ENCODE peak calls at places on chromosomes 4 and X, in six cellular contexts. U is mesendoderm, S is H1, K is IMR-90, B is mesenchymal stem cell, T is neuronal stem cell. Z is an unnamed sample.

GRCh38 chrX:149372861-149373260 is 132.2 kb downstream of the IDS start:
- DNase-seq in U (no peak), S (no peak), K (no peak), B (no peak), T (no peak), Z (no peak)

GRCh38 chr4:68434836-68435235 is 12.4 kb upstream of the TMPRSS11E start:
- DNase-seq in U (peak), S (no peak), K (no peak), B (no peak), T (no peak), Z (no peak)

GRCh38 chrX:67543818-67544217 is at the start of gene AR:
- DNase-seq in U (peak), S (peak), K (peak), B (peak), T (peak), Z (peak)

GRCh38 chrX:3532571-3532970 is 180.9 kb downstream of the PRKX start:
- DNase-seq in U (peak), S (no peak), K (no peak), B (no peak), T (no peak), Z (no peak)

GRCh38 chr4:145887241-145887964 is 51.2 kb downstream of the ZNF827 start:
- DNase-seq in U (no peak), S (peak), K (peak), B (peak), T (no peak), Z (no peak)

GRCh38 chr4:121950680-121951569 is 935 bp downstream of the TRPC3 start:
- DNase-seq in U (peak), S (no peak), K (peak), B (peak), T (peak), Z (peak)

GRCh38 chrX:136738049-136738729 is 42.5 kb downstream of the ARHGEF6 start:
- DNase-seq in U (no peak), S (no peak), K (no peak), B (no peak), T (no peak), Z (no peak)

GRCh38 chr4:83651846-83652245 is 115.9 kb downstream of the GPAT3 start:
- DNase-seq in U (no peak), S (no peak), K (no peak), B (no peak), T (no peak), Z (no peak)

GRCh38 chrX:145825896-145826295 is 8.3 kb downstream of the SLITRK2 start:
- DNase-seq in U (no peak), S (no peak), K (no peak), B (no peak), T (no peak), Z (no peak)

GRCh38 chrX:124028177-124028576 is 66.7 kb downstream of the STAG2 start:
- DNase-seq in U (no peak), S (no peak), K (peak), B (no peak), T (no peak), Z (no peak)

GRCh38 chr4:37767546-37767945 is 58.9 kb upstream of the PGM2 start:
- DNase-seq in U (no peak), S (no peak), K (peak), B (no peak), T (no peak), Z (no peak)

GRCh38 chrX:18701621-18702361 is 5.7 kb upstream of the PPEF1 start:
- DNase-seq in U (no peak), S (no peak), K (peak), B (peak), T (no peak), Z (no peak)

GRCh38 chrX:18696653-18697052 is 10.8 kb upstream of the PPEF1 start:
- DNase-seq in U (no peak), S (no peak), K (no peak), B (no peak), T (no peak), Z (no peak)

GRCh38 chrX:18707442-18708049 is at the start of gene PPEF1:
- DNase-seq in U (no peak), S (no peak), K (no peak), B (no peak), T (no peak), Z (no peak)

GRCh38 chrX:18698762-18699650 is 8.4 kb upstream of the PPEF1 start:
- DNase-seq in U (no peak), S (no peak), K (no peak), B (no peak), T (no peak), Z (no peak)

GRCh38 chrX:18702362-18703195 is 4.9 kb upstream of the PPEF1 start:
- DNase-seq in U (no peak), S (no peak), K (peak), B (peak), T (no peak), Z (no peak)
- H3K9ac ChIP-seq in U (no peak), S (no peak), K (no peak), B (no peak), T (no peak), Z (no peak)

GRCh38 chr4:48005781-48006180 is 10.7 kb downstream of the CNGA1 start:
- DNase-seq in U (peak), S (no peak), K (no peak), B (no peak), T (no peak), Z (no peak)
- H3K23ac ChIP-seq in U (no peak), S (no peak), K (no peak), B (no peak), T (no peak), Z (no peak)

DNA sequence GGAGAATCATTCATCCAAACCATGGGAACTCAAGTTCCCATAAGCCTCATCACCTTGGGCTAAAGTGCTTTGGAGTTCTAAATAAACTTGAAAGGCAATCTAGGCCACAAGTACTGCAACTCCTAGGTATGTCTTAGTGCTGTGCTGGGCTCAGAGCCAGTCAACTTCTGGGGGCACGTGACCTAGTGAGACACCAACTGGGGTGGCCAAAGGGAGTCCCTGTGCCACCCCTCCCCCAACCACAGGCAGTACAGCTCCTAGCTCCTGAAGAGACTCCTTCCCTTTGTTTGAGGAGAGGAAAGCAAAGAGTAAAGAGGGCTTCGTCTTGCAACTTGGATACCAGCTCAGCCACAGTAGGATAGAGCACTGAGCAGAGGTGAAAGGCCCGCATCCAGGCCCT is 154.2 kb upstream of the IL1RAPL2 start:
- DNase-seq in U (no peak), S (no peak), K (no peak), B (no peak), T (no peak), Z (no peak)
- H4K8ac ChIP-seq in U (no peak), S (no peak), K (no peak), B (no peak), T (no peak), Z (no peak)

GRCh38 chr4:138982754-138983153 is 32.8 kb upstream of the NOCT start:
- DNase-seq in U (peak), S (no peak), K (no peak), B (peak), T (no peak), Z (peak)
- H3K9ac ChIP-seq in U (no peak), S (no peak), K (no peak), B (no peak), T (no peak), Z (no peak)